ENCODE peak calls at places on chromosomes 6 and 20, in six cellular contexts. One of them, this sample, is unnamed.

GRCh38 chr6:124962617-124963415 is 579 bp downstream of the RNF217 start:
- DNase-seq in neural progenitor cell: peak
- DNase-seq in GM23248: peak
- DNase-seq in HCT116: no peak
- DNase-seq in PC-3: peak
- DNase-seq in SK-N-SH: peak
- DNase-seq in this sample: no peak

GRCh38 chr20:32761831-32762753 is at the start of gene DNMT3B:
- DNase-seq in neural progenitor cell: peak
- DNase-seq in GM23248: peak
- DNase-seq in HCT116: peak
- DNase-seq in PC-3: peak
- DNase-seq in SK-N-SH: peak
- DNase-seq in this sample: peak

GRCh38 chr6:30591008-30591407 is 19.8 kb downstream of the ABCF1 start:
- DNase-seq in neural progenitor cell: no peak
- DNase-seq in GM23248: peak
- DNase-seq in HCT116: no peak
- DNase-seq in PC-3: peak
- DNase-seq in SK-N-SH: no peak
- DNase-seq in this sample: no peak

GRCh38 chr20:50110141-50111047 is 2.6 kb downstream of the UBE2V1 start:
- DNase-seq in neural progenitor cell: no peak
- DNase-seq in GM23248: peak
- DNase-seq in HCT116: no peak
- DNase-seq in PC-3: peak
- DNase-seq in SK-N-SH: no peak
- DNase-seq in this sample: peak

GRCh38 chr20:62907377-62908317 is 18.7 kb downstream of the DIDO1 start:
- DNase-seq in neural progenitor cell: peak
- DNase-seq in GM23248: peak
- DNase-seq in HCT116: no peak
- DNase-seq in PC-3: no peak
- DNase-seq in SK-N-SH: peak
- DNase-seq in this sample: no peak

GRCh38 chr20:54251093-54251492 is 43.2 kb downstream of the PFDN4 start:
- DNase-seq in neural progenitor cell: no peak
- DNase-seq in GM23248: no peak
- DNase-seq in HCT116: no peak
- DNase-seq in PC-3: no peak
- DNase-seq in SK-N-SH: no peak
- DNase-seq in this sample: no peak

GRCh38 chr6:75201901-75202672 is 3.8 kb downstream of the COL12A1 start:
- DNase-seq in neural progenitor cell: peak
- DNase-seq in GM23248: peak
- DNase-seq in HCT116: no peak
- DNase-seq in PC-3: no peak
- DNase-seq in SK-N-SH: peak
- DNase-seq in this sample: no peak

GRCh38 chr6:136752554-136752953 is 39.7 kb downstream of the MAP3K5 start:
- DNase-seq in neural progenitor cell: no peak
- DNase-seq in GM23248: no peak
- DNase-seq in HCT116: no peak
- DNase-seq in PC-3: no peak
- DNase-seq in SK-N-SH: no peak
- DNase-seq in this sample: peak

GRCh38 chr6:34834789-34835518 is 43.1 kb downstream of the BLTP3A start:
- DNase-seq in neural progenitor cell: no peak
- DNase-seq in GM23248: peak
- DNase-seq in HCT116: no peak
- DNase-seq in PC-3: peak
- DNase-seq in SK-N-SH: no peak
- DNase-seq in this sample: no peak

GRCh38 chr6:7175463-7175862 is 67.7 kb downstream of the RREB1 start:
- DNase-seq in neural progenitor cell: no peak
- DNase-seq in GM23248: no peak
- DNase-seq in HCT116: no peak
- DNase-seq in PC-3: no peak
- DNase-seq in SK-N-SH: no peak
- DNase-seq in this sample: no peak

GRCh38 chr20:9574182-9574581 is 59.8 kb downstream of the LAMP5 start:
- DNase-seq in neural progenitor cell: peak
- DNase-seq in GM23248: no peak
- DNase-seq in HCT116: no peak
- DNase-seq in PC-3: no peak
- DNase-seq in SK-N-SH: no peak
- DNase-seq in this sample: no peak

GRCh38 chr20:26347396-26347795 is 650.7 kb upstream of the ZNF337 start:
- DNase-seq in neural progenitor cell: no peak
- DNase-seq in GM23248: no peak
- DNase-seq in HCT116: no peak
- DNase-seq in PC-3: no peak
- DNase-seq in SK-N-SH: no peak
- DNase-seq in this sample: no peak

GRCh38 chr6:89618026-89618425 is 20.5 kb downstream of the LYRM2 start:
- DNase-seq in neural progenitor cell: no peak
- DNase-seq in GM23248: no peak
- DNase-seq in HCT116: no peak
- DNase-seq in PC-3: no peak
- DNase-seq in SK-N-SH: no peak
- DNase-seq in this sample: no peak

GRCh38 chr20:59778615-59779200 is 154.7 kb downstream of the SYCP2 start:
- DNase-seq in neural progenitor cell: no peak
- DNase-seq in GM23248: no peak
- DNase-seq in HCT116: no peak
- DNase-seq in PC-3: no peak
- DNase-seq in SK-N-SH: no peak
- DNase-seq in this sample: no peak

GRCh38 chr6:97819680-97820079 is 536.7 kb upstream of the MMS22L start:
- DNase-seq in neural progenitor cell: peak
- DNase-seq in GM23248: no peak
- DNase-seq in HCT116: no peak
- DNase-seq in PC-3: no peak
- DNase-seq in SK-N-SH: no peak
- DNase-seq in this sample: no peak

GRCh38 chr6:111941686-111942330 is 68.6 kb upstream of the FYN start:
- DNase-seq in neural progenitor cell: no peak
- DNase-seq in GM23248: peak
- DNase-seq in HCT116: no peak
- DNase-seq in PC-3: no peak
- DNase-seq in SK-N-SH: no peak
- DNase-seq in this sample: no peak

GRCh38 chr20:57662028-57662312 is 41.7 kb upstream of the ZBP1 start:
- DNase-seq in neural progenitor cell: no peak
- DNase-seq in GM23248: no peak
- DNase-seq in HCT116: no peak
- DNase-seq in PC-3: no peak
- DNase-seq in SK-N-SH: no peak
- DNase-seq in this sample: no peak

GRCh38 chr6:31797607-31798006 is 2.1 kb upstream of the VARS1 start:
- DNase-seq in neural progenitor cell: no peak
- DNase-seq in GM23248: no peak
- DNase-seq in HCT116: no peak
- DNase-seq in PC-3: no peak
- DNase-seq in SK-N-SH: no peak
- DNase-seq in this sample: no peak

GRCh38 chr6:6569043-6569442 is 19.5 kb upstream of the LY86 start:
- DNase-seq in neural progenitor cell: no peak
- DNase-seq in GM23248: no peak
- DNase-seq in HCT116: no peak
- DNase-seq in PC-3: no peak
- DNase-seq in SK-N-SH: no peak
- DNase-seq in this sample: no peak

GRCh38 chr6:140537834-140538680 is 1163.6 kb upstream of the CITED2 start:
- DNase-seq in neural progenitor cell: peak
- DNase-seq in GM23248: peak
- DNase-seq in HCT116: no peak
- DNase-seq in PC-3: peak
- DNase-seq in SK-N-SH: no peak
- DNase-seq in this sample: no peak

GRCh38 chr6:42269553-42269952 is 51.9 kb upstream of the MRPS10 start:
- DNase-seq in neural progenitor cell: no peak
- DNase-seq in GM23248: no peak
- DNase-seq in HCT116: no peak
- DNase-seq in PC-3: no peak
- DNase-seq in SK-N-SH: no peak
- DNase-seq in this sample: peak

GRCh38 chr20:52493177-52493711 is 301.7 kb upstream of the ZFP64 start:
- DNase-seq in neural progenitor cell: no peak
- DNase-seq in GM23248: peak
- DNase-seq in HCT116: no peak
- DNase-seq in PC-3: no peak
- DNase-seq in SK-N-SH: no peak
- DNase-seq in this sample: peak

GRCh38 chr6:43716099-43716498 is 28.5 kb upstream of the MRPS18A start:
- DNase-seq in neural progenitor cell: no peak
- DNase-seq in GM23248: no peak
- DNase-seq in HCT116: no peak
- DNase-seq in PC-3: no peak
- DNase-seq in SK-N-SH: peak
- DNase-seq in this sample: no peak

DNA sequence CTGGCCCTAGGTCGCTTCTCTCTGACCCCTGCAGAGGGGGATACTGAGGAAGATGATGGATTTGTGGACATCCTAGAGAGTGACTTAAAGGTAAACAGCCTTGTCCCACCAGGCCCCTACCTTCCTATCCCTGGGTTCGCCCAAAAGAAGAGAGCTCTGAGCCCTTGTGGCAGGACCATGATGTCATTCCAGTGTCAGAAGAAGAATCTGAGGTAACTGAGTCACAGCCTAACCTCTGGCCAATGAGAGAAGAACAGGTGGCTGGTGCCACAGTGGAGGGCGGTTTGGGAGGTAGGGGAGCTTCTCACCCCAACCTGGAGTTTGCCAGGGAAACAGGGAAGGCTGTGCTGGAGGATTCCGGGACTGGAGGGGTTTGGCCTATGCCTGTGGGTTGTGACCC is 5.2 kb downstream of the CDC25B start:
- DNase-seq in neural progenitor cell: no peak
- DNase-seq in GM23248: no peak
- DNase-seq in HCT116: no peak
- DNase-seq in PC-3: no peak
- DNase-seq in SK-N-SH: no peak
- DNase-seq in this sample: no peak
- H3K9ac ChIP-seq in neural progenitor cell: no peak
- H3K9ac ChIP-seq in GM23248: no peak
- H3K9ac ChIP-seq in HCT116: no peak
- H3K9ac ChIP-seq in PC-3: no peak
- H3K9ac ChIP-seq in SK-N-SH: no peak
- H3K9ac ChIP-seq in this sample: no peak

DNA sequence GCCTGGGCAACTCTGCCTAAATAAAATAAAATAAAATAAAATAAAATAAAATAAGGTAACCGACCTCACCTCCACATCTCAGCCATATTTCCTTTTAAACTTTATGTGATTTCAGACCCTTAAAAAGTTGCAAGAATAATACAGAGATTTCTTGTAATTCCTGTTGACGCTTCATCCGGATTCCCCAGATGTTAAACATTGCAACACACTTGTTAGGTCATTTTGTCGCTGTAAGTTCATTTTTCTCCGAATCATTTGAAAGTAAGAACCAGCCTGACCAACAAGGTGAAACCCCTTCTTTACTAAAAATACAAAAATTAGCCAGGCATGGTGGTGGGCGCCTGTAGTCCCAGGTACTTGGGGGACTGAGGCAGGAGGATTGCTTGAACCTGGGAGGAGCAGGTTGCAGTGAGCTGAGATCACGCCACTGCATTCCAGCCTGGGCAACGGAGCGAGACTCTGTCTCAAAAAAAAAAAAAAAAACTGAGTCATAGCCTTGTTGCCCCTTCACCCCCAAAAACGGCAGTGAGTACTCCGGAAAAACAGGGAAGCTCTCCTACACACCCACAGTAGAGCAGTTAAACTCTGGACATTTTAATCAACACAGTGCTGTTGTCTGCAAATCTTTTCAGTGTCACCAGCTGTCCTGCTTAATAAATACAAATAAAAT is 5.9 kb downstream of the PYGB start:
- DNase-seq in neural progenitor cell: no peak
- DNase-seq in GM23248: no peak
- DNase-seq in HCT116: no peak
- DNase-seq in PC-3: no peak
- DNase-seq in SK-N-SH: peak
- DNase-seq in this sample: no peak
- TF ChIP-seq EZH2phosphoT487 in neural progenitor cell: no peak
- TF ChIP-seq EZH2phosphoT487 in GM23248: no peak
- TF ChIP-seq EZH2phosphoT487 in HCT116: no peak
- TF ChIP-seq EZH2phosphoT487 in PC-3: no peak
- TF ChIP-seq EZH2phosphoT487 in SK-N-SH: no peak
- TF ChIP-seq EZH2phosphoT487 in this sample: no peak

GRCh38 chr6:167828325-167828956 is 1.7 kb downstream of the AFDN start:
- DNase-seq in neural progenitor cell: no peak
- DNase-seq in GM23248: no peak
- DNase-seq in HCT116: no peak
- DNase-seq in PC-3: peak
- DNase-seq in SK-N-SH: no peak
- DNase-seq in this sample: no peak
- H3K9ac ChIP-seq in neural progenitor cell: peak
- H3K9ac ChIP-seq in GM23248: peak
- H3K9ac ChIP-seq in HCT116: peak
- H3K9ac ChIP-seq in PC-3: peak
- H3K9ac ChIP-seq in SK-N-SH: peak
- H3K9ac ChIP-seq in this sample: no peak

DNA sequence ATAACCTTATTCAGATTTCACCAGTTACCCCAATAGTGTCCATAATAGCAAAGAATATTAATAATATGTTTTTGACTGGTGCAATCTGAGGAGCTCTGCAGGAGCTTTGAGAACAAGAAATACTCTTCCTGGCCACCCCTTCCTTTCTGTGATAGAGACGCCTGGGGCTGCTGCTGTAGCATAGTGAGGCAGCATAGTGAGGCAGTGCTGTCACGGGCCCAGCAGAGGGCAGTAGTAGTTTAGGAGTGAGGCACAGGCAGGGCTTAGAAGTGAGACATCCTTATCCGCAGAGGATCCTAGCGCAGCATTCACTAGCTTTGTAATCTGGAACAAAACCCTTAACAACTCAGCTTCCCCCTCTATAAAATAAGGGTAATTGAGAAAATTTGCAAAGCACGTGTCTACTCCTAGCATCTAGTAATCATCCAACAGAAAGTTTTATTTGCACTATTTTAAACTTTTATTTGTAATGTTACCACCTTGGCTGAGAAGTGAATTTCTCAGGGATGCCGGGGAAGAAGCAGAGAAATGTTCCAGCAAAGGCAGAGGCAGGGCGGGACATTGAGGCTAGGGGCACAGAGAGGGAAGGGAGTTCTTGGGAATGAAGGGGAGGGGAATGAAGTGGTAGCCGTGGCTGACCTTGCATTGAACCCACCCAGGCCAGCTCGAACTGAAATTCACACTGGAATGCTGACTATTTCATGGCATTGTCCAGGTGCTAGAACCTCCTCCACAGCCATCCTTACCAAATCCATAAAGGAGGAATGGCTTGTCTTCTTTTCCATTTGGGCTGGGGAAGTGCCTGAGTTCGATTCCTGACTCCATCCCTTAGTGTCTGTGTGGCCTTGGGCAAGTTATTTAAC is 78.8 kb downstream of the CDS2 start:
- DNase-seq in neural progenitor cell: peak
- DNase-seq in GM23248: peak
- DNase-seq in HCT116: peak
- DNase-seq in PC-3: peak
- DNase-seq in SK-N-SH: peak
- DNase-seq in this sample: peak
- TF ChIP-seq EZH2phosphoT487 in neural progenitor cell: no peak
- TF ChIP-seq EZH2phosphoT487 in GM23248: no peak
- TF ChIP-seq EZH2phosphoT487 in HCT116: no peak
- TF ChIP-seq EZH2phosphoT487 in PC-3: no peak
- TF ChIP-seq EZH2phosphoT487 in SK-N-SH: no peak
- TF ChIP-seq EZH2phosphoT487 in this sample: no peak

This sample was measured in MM.1S.